ENCODE peak calls at places on chromosomes 4 and X, in six cellular contexts. O is HCT116, C is uterus, R is tibial nerve, V is prostate gland, P is esophagus muscularis mucosa. N is an unnamed sample.

GRCh38 chr4:52701207-52701606 is 42.1 kb upstream of the USP46 start:
- DNase-seq in C (no peak), V (no peak), R (no peak), O (no peak), P (no peak), N (no peak)

GRCh38 chr4:155047755-155048154 is 160.7 kb upstream of the NPY2R start:
- DNase-seq in R (no peak), V (no peak), O (no peak), P (no peak), C (no peak), N (no peak)

GRCh38 chr4:141538001-141538400 is 98.4 kb upstream of the IL15 start:
- DNase-seq in R (no peak), P (no peak), O (no peak), V (no peak), C (no peak), N (no peak)

GRCh38 chrX:63713510-63713909 is 71.5 kb downstream of the ARHGEF9 start:
- DNase-seq in O (no peak), V (no peak), C (no peak), R (no peak), P (no peak), N (no peak)

GRCh38 chr4:10281996-10282395 is 165.4 kb upstream of the WDR1 start:
- DNase-seq in P (no peak), V (no peak), O (no peak), C (no peak), R (no peak), N (no peak)

GRCh38 chr4:169225058-169225751 is 45.6 kb downstream of the SH3RF1 start:
- DNase-seq in V (no peak), R (no peak), P (peak), O (peak), C (no peak), N (no peak)

GRCh38 chrX:103878466-103879151 is 46.6 kb upstream of the RAB9B start:
- DNase-seq in P (no peak), R (no peak), O (peak), V (no peak), C (no peak), N (no peak)

GRCh38 chr4:189162073-189162789 is 778.4 kb upstream of the FRG1 start:
- DNase-seq in P (no peak), V (no peak), R (no peak), O (no peak), C (no peak), N (no peak)

GRCh38 chr4:6391186-6391851 is 81.1 kb downstream of the PPP2R2C start:
- DNase-seq in R (no peak), P (no peak), O (no peak), V (no peak), C (no peak), N (no peak)

GRCh38 chr4:1850276-1850675 is 5.7 kb downstream of the LETM1 start:
- DNase-seq in V (no peak), C (no peak), P (no peak), O (no peak), R (no peak), N (no peak)

GRCh38 chr4:41611881-41612871 is 74.2 kb downstream of the LIMCH1 start:
- DNase-seq in V (peak), O (no peak), R (peak), P (no peak), C (no peak), N (peak)

GRCh38 chrX:10929747-10930146 is 181.4 kb upstream of the HCCS start:
- DNase-seq in R (no peak), V (no peak), C (no peak), O (no peak), P (no peak), N (no peak)

GRCh38 chr4:185754961-185755360 is 57.0 kb downstream of the SORBS2 start:
- DNase-seq in V (no peak), C (no peak), P (peak), O (no peak), R (no peak), N (no peak)

GRCh38 chr4:1792832-1793495 is at the start of gene FGFR3:
- DNase-seq in C (no peak), O (no peak), R (no peak), V (peak), P (no peak), N (no peak)

GRCh38 chr4:159248383-159249178 is 145.7 kb downstream of the RAPGEF2 start:
- DNase-seq in O (no peak), V (no peak), R (no peak), C (no peak), P (no peak), N (no peak)

GRCh38 chrX:111447298-111447697 is 35.3 kb upstream of the DCX start:
- DNase-seq in R (no peak), O (peak), C (no peak), V (no peak), P (no peak), N (no peak)

GRCh38 chr4:185242749-185243533 is 33.5 kb downstream of the SNX25 start:
- DNase-seq in R (no peak), O (no peak), C (no peak), P (no peak), V (no peak), N (no peak)

GRCh38 chr4:186150926-186151325 is 40.4 kb upstream of the CYP4V2 start:
- DNase-seq in P (peak), V (no peak), O (no peak), C (no peak), R (no peak), N (no peak)

DNA sequence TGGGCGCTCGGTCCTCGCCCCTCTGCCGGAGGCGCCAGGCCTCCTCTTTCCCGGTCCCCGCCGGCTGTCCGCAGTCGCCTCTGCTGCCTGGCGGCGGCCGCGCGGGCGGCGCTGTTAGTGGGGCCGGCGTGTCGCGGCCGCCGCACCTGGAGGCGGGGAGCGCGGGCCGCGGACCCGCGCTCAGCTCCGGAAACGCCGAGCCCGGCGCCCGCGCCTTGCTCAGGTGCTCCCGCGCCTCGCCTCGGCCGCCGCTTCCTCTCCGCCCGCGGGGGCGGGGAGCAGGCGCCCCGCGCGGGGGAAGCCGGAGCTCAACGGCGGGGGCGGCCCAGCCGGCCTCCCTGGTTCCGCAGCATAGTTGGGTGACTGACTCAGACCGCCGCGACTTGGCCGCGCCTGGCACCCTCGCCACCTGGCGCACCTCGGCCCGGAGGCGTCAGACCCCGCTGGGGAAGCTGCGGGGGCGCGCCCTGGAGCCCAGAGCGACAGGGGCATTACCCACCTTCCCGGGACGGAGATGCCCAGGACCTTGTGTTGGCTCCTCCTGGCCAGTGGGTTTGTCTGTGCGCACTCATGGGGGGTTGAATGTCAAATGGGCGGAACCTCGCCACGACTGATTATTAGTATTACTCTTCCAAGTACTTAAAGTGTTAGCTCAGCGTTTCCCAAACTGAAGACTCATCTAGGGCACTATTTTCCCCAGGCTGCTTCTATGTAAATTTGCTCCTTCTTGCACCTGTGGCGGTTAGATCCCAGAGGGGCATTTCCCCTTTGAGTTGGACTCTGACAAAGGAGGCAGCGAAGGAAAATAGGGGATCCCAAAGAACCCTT is at the start of gene ARAP2:
- DNase-seq in P (no peak), R (no peak), C (peak), V (peak), O (peak), N (peak)
- H3K27ac ChIP-seq in P (peak), R (peak), C (peak), V (peak), O (peak), N (peak)

GRCh38 chr4:101594588-101594987 is 195.9 kb upstream of the BANK1 start:
- DNase-seq in O (no peak), R (no peak), C (no peak), P (no peak), V (no peak), N (no peak)
- TF ChIP-seq POLR2A in O (no peak), R (no peak), C (no peak), P (no peak), V (no peak), N (no peak)

GRCh38 chr4:128310266-128310697 is 22.7 kb upstream of the PGRMC2 start:
- DNase-seq in C (no peak), R (no peak), O (no peak), P (no peak), V (no peak), N (no peak)
- TF ChIP-seq CTCF in C (no peak), R (no peak), O (peak), P (no peak), V (no peak), N (no peak)

GRCh38 chr4:61540944-61541343 is 340.8 kb downstream of the ADGRL3 start:
- DNase-seq in P (no peak), C (no peak), V (no peak), R (no peak), O (no peak), N (no peak)
- H3K27ac ChIP-seq in P (no peak), C (no peak), V (no peak), R (no peak), O (no peak), N (no peak)

DNA sequence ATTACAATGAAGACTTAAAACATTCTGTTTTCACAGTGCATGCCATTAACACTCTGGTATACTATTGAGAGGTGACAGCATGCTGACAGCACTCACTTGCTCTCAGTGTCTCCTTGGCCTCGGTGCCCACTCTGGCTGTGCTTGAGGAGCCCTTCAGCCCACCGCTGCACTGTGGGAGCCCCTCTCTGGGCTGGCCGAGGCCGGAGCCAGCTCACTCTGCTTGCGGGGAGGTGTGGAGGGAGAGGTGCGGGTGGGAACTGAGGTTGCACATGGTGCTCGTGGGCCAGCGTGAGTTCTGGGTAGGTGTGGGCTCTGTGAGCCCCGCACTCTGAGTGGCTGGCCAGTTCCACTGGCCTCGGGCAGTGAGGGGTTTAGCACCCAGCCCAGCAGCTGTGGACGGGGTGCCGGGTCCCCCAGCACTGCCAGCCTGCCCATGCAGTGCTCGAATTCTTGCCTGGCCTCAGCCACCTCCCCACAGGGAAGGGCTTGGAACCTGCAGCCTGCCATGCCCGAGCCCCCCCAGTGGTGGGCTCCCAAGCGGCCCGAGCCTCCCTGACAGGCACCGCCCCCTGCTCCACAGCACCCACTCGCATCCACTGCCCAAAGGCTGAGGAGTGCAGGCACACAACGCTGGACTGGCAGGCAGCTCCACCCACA is 135.3 kb upstream of the AR start:
- DNase-seq in R (no peak), V (no peak), P (no peak), O (no peak), C (no peak), N (no peak)
- TF ChIP-seq POLR2A in R (no peak), V (no peak), P (no peak), O (no peak), C (no peak), N (no peak)

GRCh38 chrX:46573331-46573895 is at the start of gene CHST7:
- DNase-seq in P (no peak), R (peak), C (peak), V (peak), O (peak), N (peak)
- TF ChIP-seq CTCF in P (no peak), R (peak), C (peak), V (no peak), O (peak), N (no peak)

DNA sequence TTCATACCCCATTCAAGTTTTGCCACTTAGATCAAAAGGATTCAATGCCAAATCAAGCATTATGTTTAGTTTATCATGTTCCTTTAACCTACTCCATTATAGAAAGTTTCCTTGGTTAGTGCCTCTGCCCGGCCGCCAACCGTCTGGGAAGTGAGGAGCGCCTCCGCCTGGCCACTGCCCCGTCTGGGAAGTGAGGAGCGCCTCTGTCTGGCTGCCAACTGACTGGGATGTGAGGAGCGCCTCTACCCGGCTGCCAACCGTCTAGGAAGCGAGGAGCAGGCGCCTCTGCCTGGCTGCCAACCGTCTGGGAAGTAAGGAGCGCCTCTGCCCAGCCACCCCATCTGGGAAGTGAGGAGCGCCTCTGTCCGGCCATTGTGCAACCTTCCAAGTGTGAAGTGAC is 36.3 kb upstream of the PDGFRA start:
- DNase-seq in O (no peak), V (no peak), C (no peak), R (no peak), P (no peak), N (no peak)
- H3K27ac ChIP-seq in O (no peak), V (no peak), C (no peak), R (no peak), P (no peak), N (no peak)

GRCh38 chrX:50108264-50108663 is 92.5 kb downstream of the AKAP4 start:
- DNase-seq in P (no peak), V (no peak), C (no peak), O (no peak), R (no peak), N (no peak)

GRCh38 chrX:50106051-50106450 is 94.8 kb downstream of the AKAP4 start:
- DNase-seq in P (no peak), R (no peak), O (no peak), V (no peak), C (no peak), N (no peak)

GRCh38 chrX:50100188-50100587 is 100.6 kb downstream of the AKAP4 start:
- DNase-seq in O (no peak), R (no peak), P (no peak), C (no peak), V (no peak), N (no peak)

GRCh38 chrX:50107470-50107869 is 93.3 kb downstream of the AKAP4 start:
- DNase-seq in R (no peak), O (no peak), P (no peak), C (no peak), V (no peak), N (no peak)

GRCh38 chrX:50103866-50104566 is 96.8 kb downstream of the AKAP4 start:
- DNase-seq in O (no peak), P (no peak), C (peak), V (no peak), R (no peak), N (no peak)
- TF ChIP-seq POLR2A in O (no peak), P (no peak), C (no peak), V (no peak), R (no peak), N (no peak)

N was measured in sigmoid colon.